ENCODE peak calls at places on chromosomes 6 and 20, in seven cellular contexts. G, L, K, Q, A, J and F are unnamed samples.
A peak's percentile ranks its signal among the peaks of the same experiment; 100 is the strongest.

GRCh38 chr6:155412335-155412734 is 43.3 kb downstream of the NOX3 start:
- DNase-seq in G (peak; percentile 51), L (no peak), K (no peak), Q (no peak), A (no peak), J (no peak), F (no peak)

GRCh38 chr6:44820366-44821158 is 433.1 kb downstream of the CDC5L start:
- DNase-seq in G (peak; percentile 13), L (no peak), K (no peak), Q (no peak), A (no peak), J (no peak), F (no peak)

GRCh38 chr6:141326426-141326825 is 806.3 kb upstream of the GJE1 start:
- DNase-seq in G (peak; percentile 100), L (no peak), K (peak; percentile 98), Q (no peak), A (no peak), J (peak; percentile 62), F (peak; percentile 94)

GRCh38 chr6:116393430-116393829 is 22.7 kb downstream of the DSE start:
- DNase-seq in G (no peak), L (no peak), K (no peak), Q (no peak), A (no peak), J (no peak), F (no peak)

GRCh38 chr6:121695346-121695745 is 259.9 kb downstream of the GJA1 start:
- DNase-seq in G (no peak), L (no peak), K (no peak), Q (no peak), A (no peak), J (no peak), F (no peak)

GRCh38 chr20:59006864-59007757 is at the start of gene CTSZ:
- DNase-seq in G (no peak), L (no peak), K (no peak), Q (no peak), A (peak; percentile 95), J (no peak), F (peak; percentile 34)

GRCh38 chr6:40042232-40042631 is 108.0 kb upstream of the MOCS1 start:
- DNase-seq in G (no peak), L (no peak), K (no peak), Q (no peak), A (no peak), J (no peak), F (no peak)

GRCh38 chr20:2652724-2653510 is 485 bp downstream of the NOP56 start:
- DNase-seq in G (no peak), L (no peak), K (no peak), Q (no peak), A (peak; percentile 52), J (peak; percentile 30), F (no peak)

GRCh38 chr20:48163521-48163920 is 378.2 kb upstream of the SULF2 start:
- DNase-seq in G (no peak), L (no peak), K (no peak), Q (no peak), A (no peak), J (no peak), F (no peak)

GRCh38 chr6:18501313-18502013 is 114.3 kb downstream of the RNF144B start:
- DNase-seq in G (peak; percentile 91), L (no peak), K (no peak), Q (no peak), A (no peak), J (no peak), F (no peak)

GRCh38 chr6:100426241-100426640 is 38.5 kb downstream of the SIM1 start:
- DNase-seq in G (no peak), L (no peak), K (no peak), Q (no peak), A (no peak), J (no peak), F (no peak)

GRCh38 chr6:30752164-30752927 is 8.0 kb upstream of the IER3 start:
- DNase-seq in G (peak; percentile 100), L (no peak), K (peak; percentile 99), Q (no peak), A (no peak), J (no peak), F (peak; percentile 99)

GRCh38 chr6:19731286-19731685 is 105.9 kb upstream of the ID4 start:
- DNase-seq in G (peak; percentile 93), L (no peak), K (peak; percentile 38), Q (no peak), A (no peak), J (peak; percentile 9), F (no peak)

GRCh38 chr20:2871111-2871465 is 2.2 kb upstream of the PTPRA start:
- DNase-seq in G (peak; percentile 16), L (no peak), K (no peak), Q (no peak), A (no peak), J (no peak), F (peak; percentile 25)

GRCh38 chr20:61385731-61386130 is 133.7 kb downstream of the CDH4 start:
- DNase-seq in G (no peak), L (no peak), K (no peak), Q (no peak), A (no peak), J (no peak), F (no peak)

GRCh38 chr6:162964703-162965140 is 236.9 kb downstream of the PACRG start:
- DNase-seq in G (peak; percentile 99), L (no peak), K (peak; percentile 76), Q (no peak), A (no peak), J (no peak), F (no peak)

GRCh38 chr20:63539441-63540370 is 2.5 kb upstream of the PTK6 start:
- DNase-seq in G (no peak), L (no peak), K (no peak), Q (no peak), A (no peak), J (no peak), F (no peak)

GRCh38 chr20:62049342-62050165 is 16.1 kb downstream of the TAF4 start:
- DNase-seq in G (no peak), L (no peak), K (no peak), Q (no peak), A (no peak), J (no peak), F (no peak)

GRCh38 chr6:3356056-3356823 is 97.5 kb downstream of the PSMG4 start:
- DNase-seq in G (peak; percentile 63), L (peak; percentile 43), K (peak; percentile 44), Q (peak; percentile 77), A (peak; percentile 95), J (peak; percentile 65), F (peak; percentile 75)

GRCh38 chr20:38229376-38230252 is 30.9 kb downstream of the KIAA1755 start:
- DNase-seq in G (no peak), L (no peak), K (no peak), Q (no peak), A (peak; percentile 57), J (peak; percentile 54), F (peak; percentile 46)

GRCh38 chr20:38230253-38230551 is 30.3 kb downstream of the KIAA1755 start:
- DNase-seq in G (no peak), L (no peak), K (no peak), Q (no peak), A (no peak), J (no peak), F (no peak)

GRCh38 chr20:38227578-38228360 is 32.8 kb downstream of the KIAA1755 start:
- DNase-seq in G (no peak), L (no peak), K (no peak), Q (no peak), A (no peak), J (no peak), F (no peak)

GRCh38 chr20:38226553-38226952 is 34.0 kb downstream of the KIAA1755 start:
- DNase-seq in G (no peak), L (no peak), K (no peak), Q (no peak), A (no peak), J (no peak), F (no peak)

DNA sequence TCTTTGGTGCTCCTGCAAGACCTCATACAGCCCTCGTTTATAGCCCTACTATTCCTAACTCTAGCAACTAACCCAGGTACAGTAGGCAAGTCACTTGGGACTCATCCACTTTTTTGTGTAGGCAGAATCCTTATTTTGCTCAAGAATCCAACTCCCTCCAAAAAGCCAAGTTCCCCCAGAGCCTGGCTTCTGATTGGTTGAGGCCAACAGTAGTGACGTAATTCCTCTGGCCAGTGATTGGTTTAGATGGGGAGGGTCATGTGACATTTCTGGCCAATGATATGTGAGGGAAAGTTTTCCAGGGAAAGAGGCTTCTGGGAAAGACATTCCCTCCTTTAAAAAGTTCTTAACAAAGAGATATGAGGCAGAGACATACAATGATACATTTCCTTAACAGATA is 32.1 kb downstream of the KIAA1755 start:
- DNase-seq in G (no peak), L (no peak), K (no peak), Q (no peak), A (peak; percentile 66), J (no peak), F (no peak)
- TF ChIP-seq POLR2A in G (no peak), L (no peak), K (no peak), Q (no peak), A (no peak), J (no peak), F (no peak)

GRCh38 chr6:34723203-34723602 is 26.6 kb upstream of the ILRUN start:
- DNase-seq in G (peak; percentile 69), L (no peak), K (no peak), Q (no peak), A (no peak), J (peak; percentile 55), F (no peak)
- H3K9ac ChIP-seq in G (no peak overlapping the region), L (no peak overlapping the region), K (no peak overlapping the region), Q (no peak overlapping the region), A (peak overlapping the region; percentile 32), J (no peak overlapping the region), F (no peak overlapping the region)

DNA sequence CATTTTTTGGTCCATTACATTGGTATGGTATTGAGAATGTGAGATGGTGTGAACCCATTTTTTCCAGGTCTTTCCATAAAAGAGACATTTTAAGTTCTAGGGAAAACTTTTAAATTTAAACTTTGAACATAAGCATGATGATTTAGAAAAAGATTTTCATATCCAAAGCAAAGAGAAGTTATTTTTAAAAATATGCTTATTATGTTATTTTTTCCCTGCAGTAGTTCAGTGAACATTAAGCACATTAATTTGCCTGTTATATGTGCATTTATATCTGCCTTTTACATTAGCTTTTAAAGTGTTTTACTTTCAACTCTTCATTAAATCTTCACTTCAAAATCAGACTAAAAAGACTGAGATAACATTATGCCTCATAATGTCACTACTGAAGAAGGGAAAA is 116.7 kb downstream of the AHI1 start:
- DNase-seq in G (no peak), L (no peak), K (no peak), Q (no peak), A (no peak), J (no peak), F (no peak)
- H4K20me1 ChIP-seq in G (no peaks in the 10 kb centered on the region), L (no peaks in the 10 kb centered on the region), K (no peaks in the 10 kb centered on the region), Q (no peaks in the 10 kb centered on the region), A (no peaks in the 10 kb centered on the region), J (no peaks in the 10 kb centered on the region), F (no peaks in the 10 kb centered on the region)

GRCh38 chr20:23122321-23122720 is 36.2 kb upstream of the CD93 start:
- DNase-seq in G (no peak), L (no peak), K (no peak), Q (no peak), A (no peak), J (no peak), F (no peak)

GRCh38 chr20:23120261-23120660 is 34.1 kb upstream of the CD93 start:
- DNase-seq in G (no peak), L (no peak), K (no peak), Q (no peak), A (no peak), J (no peak), F (no peak)

GRCh38 chr20:23120936-23121765 is 35.0 kb upstream of the CD93 start:
- DNase-seq in G (no peak), L (no peak), K (no peak), Q (no peak), A (peak; percentile 37), J (no peak), F (no peak)

GRCh38 chr20:23122959-23123655 is 37.0 kb upstream of the CD93 start:
- DNase-seq in G (no peak), L (no peak), K (no peak), Q (no peak), A (no peak), J (no peak), F (no peak)

GRCh38 chr20:23121766-23122095 is 35.6 kb upstream of the CD93 start:
- DNase-seq in G (no peak), L (no peak), K (no peak), Q (no peak), A (no peak), J (no peak), F (no peak)
- TF ChIP-seq POLR2A in G (no peak), L (no peak), K (no peak), Q (no peak), A (no peak), J (no peak), F (no peak)